ENCODE peak calls at places on chromosomes 5 and 9, in eight cellular contexts. X, H, B, Z, U, Q, C and O are unnamed samples.

GRCh38 chr9:36867241-36867640 is 166.8 kb downstream of the PAX5 start:
- DNase-seq in X (no peak), H (no peak), B (no peak), Z (no peak), U (no peak), Q (no peak), C (no peak), O (no peak)

GRCh38 chr9:101912698-101913097 is 174.3 kb upstream of the GRIN3A start:
- DNase-seq in X (no peak), H (no peak), B (no peak), Z (no peak), U (no peak), Q (no peak), C (no peak), O (no peak)

GRCh38 chr5:146744358-146744757 is 134.2 kb downstream of the PPP2R2B start:
- DNase-seq in X (no peak), H (no peak), B (no peak), Z (no peak), U (peak), Q (peak), C (no peak), O (peak)

GRCh38 chr5:168592014-168592368 is 12.8 kb upstream of the PANK3 start:
- DNase-seq in X (no peak), H (no peak), B (peak), Z (no peak), U (peak), Q (peak), C (no peak), O (peak)

GRCh38 chr9:87270241-87271234 is 227.1 kb upstream of the DAPK1 start:
- DNase-seq in X (no peak), H (no peak), B (peak), Z (no peak), U (peak), Q (peak), C (no peak), O (peak)

GRCh38 chr5:179963375-179963774 is 55.7 kb upstream of the TBC1D9B start:
- DNase-seq in X (no peak), H (no peak), B (no peak), Z (no peak), U (peak), Q (no peak), C (no peak), O (no peak)

GRCh38 chr5:72895758-72896157 is 60.1 kb upstream of the FCHO2 start:
- DNase-seq in X (no peak), H (no peak), B (no peak), Z (no peak), U (no peak), Q (no peak), C (no peak), O (no peak)

GRCh38 chr5:164422400-164422799 is 917.0 kb downstream of the MAT2B start:
- DNase-seq in X (no peak), H (no peak), B (no peak), Z (no peak), U (peak), Q (no peak), C (no peak), O (peak)

GRCh38 chr9:83219154-83219923 is 156.4 kb upstream of the RASEF start:
- DNase-seq in X (peak), H (peak), B (no peak), Z (peak), U (peak), Q (peak), C (peak), O (peak)

GRCh38 chr5:73215891-73216610 is 43.1 kb downstream of the TMEM174 start:
- DNase-seq in X (peak), H (peak), B (no peak), Z (peak), U (peak), Q (peak), C (peak), O (peak)

GRCh38 chr5:308672-309271 is 12.7 kb upstream of the AHRR start:
- DNase-seq in X (no peak), H (no peak), B (no peak), Z (no peak), U (peak), Q (peak), C (no peak), O (peak)

GRCh38 chr5:171667341-171668096 is 118.1 kb upstream of the SMIM23 start:
- DNase-seq in X (no peak), H (no peak), B (peak), Z (no peak), U (peak), Q (peak), C (peak), O (peak)

GRCh38 chr5:140966293-140967225 is at the start of gene PCDHAC2:
- DNase-seq in X (peak), H (no peak), B (no peak), Z (no peak), U (peak), Q (peak), C (peak), O (peak)

GRCh38 chr5:55546991-55547390 is 12.2 kb upstream of the PLPP1 start:
- DNase-seq in X (no peak), H (no peak), B (no peak), Z (no peak), U (no peak), Q (no peak), C (no peak), O (no peak)

GRCh38 chr9:72843525-72844439 is 109.1 kb downstream of the ALDH1A1 start:
- DNase-seq in X (no peak), H (no peak), B (no peak), Z (no peak), U (no peak), Q (no peak), C (no peak), O (peak)

GRCh38 chr5:117455236-117456233 is 880.9 kb upstream of the SEMA6A start:
- DNase-seq in X (no peak), H (no peak), B (no peak), Z (peak), U (no peak), Q (no peak), C (no peak), O (no peak)

GRCh38 chr9:97752274-97752673 is 55.1 kb upstream of the XPA start:
- DNase-seq in X (no peak), H (no peak), B (no peak), Z (no peak), U (no peak), Q (no peak), C (no peak), O (no peak)

GRCh38 chr5:167716376-167716775 is 575.1 kb upstream of the WWC1 start:
- DNase-seq in X (no peak), H (no peak), B (peak), Z (no peak), U (no peak), Q (peak), C (no peak), O (no peak)

GRCh38 chr9:121975801-121976277 is 117.3 kb downstream of the TTLL11 start:
- DNase-seq in X (no peak), H (no peak), B (no peak), Z (peak), U (no peak), Q (peak), C (no peak), O (no peak)

GRCh38 chr5:150081541-150082283 is 4.6 kb downstream of the CSF1R start:
- DNase-seq in X (no peak), H (peak), B (no peak), Z (peak), U (peak), Q (no peak), C (peak), O (no peak)

GRCh38 chr9:88789785-88790184 is 201.5 kb upstream of the S1PR3 start:
- DNase-seq in X (no peak), H (no peak), B (peak), Z (no peak), U (peak), Q (no peak), C (no peak), O (peak)